ENCODE peak calls at places on chromosomes 7 and 10, in four cellular contexts. One of them, this sample, is unnamed.

GRCh38 chr7:27118580-27118979 is 12.0 kb downstream of the HOXA4 start:
- DNase-seq in GM13976: no peak
- DNase-seq in osteocyte: no peak
- DNase-seq in stimulated activated CD4-positive, alpha-beta T cell treated with anti-CD3 and anti-CD28 coated beads, Interleukin-15, amount 100 ng/mL, for 1 hour: no peak
- DNase-seq in this sample: no peak

GRCh38 chr7:128236924-128237586 is 4.0 kb upstream of the LEP start:
- DNase-seq in GM13976: no peak
- DNase-seq in stimulated activated CD4-positive, alpha-beta T cell treated with anti-CD3 and anti-CD28 coated beads, Interleukin-15, amount 100 ng/mL, for 1 hour: no peak
- DNase-seq in osteocyte: no peak
- DNase-seq in this sample: no peak

GRCh38 chr7:95335093-95335492 is 10.8 kb upstream of the PON1 start:
- DNase-seq in osteocyte: no peak
- DNase-seq in stimulated activated CD4-positive, alpha-beta T cell treated with anti-CD3 and anti-CD28 coated beads, Interleukin-15, amount 100 ng/mL, for 1 hour: no peak
- DNase-seq in GM13976: no peak
- DNase-seq in this sample: no peak

GRCh38 chr7:118845787-118846186 is 621.3 kb downstream of the ANKRD7 start:
- DNase-seq in osteocyte: no peak
- DNase-seq in stimulated activated CD4-positive, alpha-beta T cell treated with anti-CD3 and anti-CD28 coated beads, Interleukin-15, amount 100 ng/mL, for 1 hour: no peak
- DNase-seq in GM13976: no peak
- DNase-seq in this sample: no peak

GRCh38 chr7:28872226-28872625 is 85.9 kb downstream of the TRIL start:
- DNase-seq in osteocyte: no peak
- DNase-seq in stimulated activated CD4-positive, alpha-beta T cell treated with anti-CD3 and anti-CD28 coated beads, Interleukin-15, amount 100 ng/mL, for 1 hour: no peak
- DNase-seq in GM13976: no peak
- DNase-seq in this sample: no peak

GRCh38 chr7:37706807-37707206 is 23.2 kb downstream of the GPR141 start:
- DNase-seq in stimulated activated CD4-positive, alpha-beta T cell treated with anti-CD3 and anti-CD28 coated beads, Interleukin-15, amount 100 ng/mL, for 1 hour: no peak
- DNase-seq in osteocyte: no peak
- DNase-seq in GM13976: no peak
- DNase-seq in this sample: no peak

GRCh38 chr7:132171130-132171576 is 405.1 kb downstream of the PLXNA4 start:
- DNase-seq in GM13976: no peak
- DNase-seq in stimulated activated CD4-positive, alpha-beta T cell treated with anti-CD3 and anti-CD28 coated beads, Interleukin-15, amount 100 ng/mL, for 1 hour: no peak
- DNase-seq in osteocyte: no peak
- DNase-seq in this sample: no peak

GRCh38 chr7:66779669-66780408 is 39.3 kb downstream of the RABGEF1 start:
- DNase-seq in stimulated activated CD4-positive, alpha-beta T cell treated with anti-CD3 and anti-CD28 coated beads, Interleukin-15, amount 100 ng/mL, for 1 hour: no peak
- DNase-seq in osteocyte: no peak
- DNase-seq in GM13976: no peak
- DNase-seq in this sample: no peak

GRCh38 chr10:132955479-132955878 is 13.1 kb upstream of the CFAP46 start:
- DNase-seq in GM13976: no peak
- DNase-seq in stimulated activated CD4-positive, alpha-beta T cell treated with anti-CD3 and anti-CD28 coated beads, Interleukin-15, amount 100 ng/mL, for 1 hour: no peak
- DNase-seq in osteocyte: no peak
- DNase-seq in this sample: no peak